ENCODE peak calls at places on chromosome 15, in four cellular contexts. Z is thoracic aorta, G is cardiac muscle cell, D is HCT116. M is an unnamed sample.

GRCh38 chr15:35626984-35627383 is 81.0 kb upstream of the DPH6 start:
- DNase-seq in Z (no peak), G (no peak), D (no peak), M (no peak)

GRCh38 chr15:66720206-66721010 is 18.4 kb downstream of the SMAD6 start:
- DNase-seq in Z (peak; percentile 64), G (no peak), D (no peak), M (no peak)

GRCh38 chr15:75661041-75661778 is 13.5 kb downstream of the SNX33 start:
- DNase-seq in Z (peak; percentile 78), G (no peak), D (no peak), M (no peak)

GRCh38 chr15:91552555-91552954 is 301.0 kb upstream of the SLCO3A1 start:
- DNase-seq in Z (no peak), G (no peak), D (no peak), M (no peak)

GRCh38 chr15:76056931-76057330 is 2.9 kb upstream of the TMEM266 start:
- DNase-seq in Z (no peak), G (no peak), D (no peak), M (no peak)

GRCh38 chr15:35123743-35124142 is 38.6 kb upstream of the NANOGP8 start:
- DNase-seq in Z (no peak), G (no peak), D (no peak), M (no peak)

GRCh38 chr15:39594764-39595620 is 14.1 kb downstream of the THBS1 start:
- DNase-seq in Z (no peak), G (no peak), D (no peak), M (no peak)

GRCh38 chr15:58165661-58166060 is 27.5 kb downstream of the AQP9 start:
- DNase-seq in Z (no peak), G (peak; percentile 65), D (no peak), M (no peak)

GRCh38 chr15:89068325-89068784 is 19.9 kb upstream of the ABHD2 start:
- DNase-seq in Z (no peak), G (no peak), D (no peak), M (no peak)

GRCh38 chr15:22810033-22810734 is 23.7 kb downstream of the NIPA1 start:
- DNase-seq in Z (no peak), G (no peak), D (no peak), M (no peak)

GRCh38 chr15:40323239-40323952 is at the start of gene INAFM2:
- DNase-seq in Z (peak; percentile 72), G (peak; percentile 98), D (peak; percentile 81), M (peak; percentile 96)

GRCh38 chr15:31273258-31273941 is 53.2 kb upstream of the KLF13 start:
- DNase-seq in Z (no peak), G (no peak), D (no peak), M (no peak)

GRCh38 chr15:70526221-70526973 is 237.0 kb downstream of the UACA start:
- DNase-seq in Z (no peak), G (no peak), D (peak; percentile 45), M (peak; percentile 100)

GRCh38 chr15:74184582-74185091 is 11.1 kb downstream of the ISLR start:
- DNase-seq in Z (no peak), G (no peak), D (no peak), M (no peak)

GRCh38 chr15:96296264-96296663 is 34.2 kb upstream of the NR2F2 start:
- DNase-seq in Z (no peak), G (no peak), D (no peak), M (no peak)

GRCh38 chr15:68503791-68504720 is 72.1 kb upstream of the ITGA11 start:
- DNase-seq in Z (no peak), G (no peak), D (no peak), M (no peak)

GRCh38 chr15:31098953-31099740 is 2.4 kb downstream of the TRPM1 start:
- DNase-seq in Z (no peak), G (no peak), D (no peak), M (no peak)

GRCh38 chr15:68755731-68756130 is 65.0 kb downstream of the ANP32A start:
- DNase-seq in Z (no peak), G (no peak), D (no peak), M (no peak)

GRCh38 chr15:27970661-27971392 is 128.3 kb downstream of the OCA2 start:
- DNase-seq in Z (no peak), G (no peak), D (no peak), M (no peak)

GRCh38 chr15:43886558-43886957 is 59.8 kb downstream of the WDR76 start:
- DNase-seq in Z (no peak), G (no peak), D (no peak), M (no peak)
- H3K36me3 ChIP-seq in Z (no peaks in the 10 kb centered on the region), G (no peaks in the 10 kb centered on the region), D (peaks cover 14% of the 10 kb centered on the region), M (peaks cover 7% of the 10 kb centered on the region)

DNA sequence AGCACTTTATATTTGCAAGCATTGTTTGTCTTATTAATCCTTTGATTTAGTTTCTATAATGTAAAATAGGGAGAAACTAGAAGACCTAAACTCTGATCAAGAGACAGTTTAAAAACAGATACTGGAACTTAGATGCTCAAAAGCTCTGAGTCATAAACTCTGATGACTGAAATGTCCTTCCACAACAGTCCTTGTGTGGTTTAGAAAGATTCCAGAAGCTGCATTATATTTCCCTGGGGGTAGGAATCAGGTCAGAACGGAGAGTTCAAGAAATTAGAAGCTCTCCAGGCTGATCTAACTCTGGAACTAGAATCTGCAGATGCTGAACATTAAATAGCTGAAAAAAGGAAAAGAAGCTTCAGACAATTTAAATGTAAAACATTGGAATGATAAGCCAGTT is 18.3 kb upstream of the ONECUT1 start:
- DNase-seq in Z (no peak), G (no peak), D (no peak), M (no peak)
- H3K27me3 ChIP-seq in Z (no peaks in the 10 kb centered on the region), G (peaks cover 73% of the 10 kb centered on the region), D (peaks cover 28% of the 10 kb centered on the region), M (no peaks in the 10 kb centered on the region)

GRCh38 chr15:62612183-62612733 is 430.3 kb upstream of the TPM1 start:
- DNase-seq in Z (no peak), G (no peak), D (no peak), M (peak; percentile 51)

GRCh38 chr15:62611002-62611401 is 431.5 kb upstream of the TPM1 start:
- DNase-seq in Z (no peak), G (no peak), D (no peak), M (no peak)

GRCh38 chr15:62608369-62608768 is 434.2 kb upstream of the TPM1 start:
- DNase-seq in Z (no peak), G (no peak), D (no peak), M (no peak)

GRCh38 chr15:62612771-62613170 is 429.8 kb upstream of the TPM1 start:
- DNase-seq in Z (no peak), G (no peak), D (no peak), M (peak; percentile 85)

GRCh38 chr15:62610499-62610898 is 432.0 kb upstream of the TPM1 start:
- DNase-seq in Z (no peak), G (no peak), D (no peak), M (no peak)
- H3K4me1 ChIP-seq in Z (peaks cover 9% of the 10 kb centered on the region), G (no peaks in the 10 kb centered on the region), D (peaks cover 5% of the 10 kb centered on the region), M (peaks cover 16% of the 10 kb centered on the region)

GRCh38 chr15:43851251-43851650 is 24.4 kb downstream of the WDR76 start:
- DNase-seq in Z (no peak), G (no peak), D (no peak), M (no peak)
- H3K36me3 ChIP-seq in Z (no peaks in the 10 kb centered on the region), G (no peaks in the 10 kb centered on the region), D (peaks cover 25% of the 10 kb centered on the region), M (peaks cover 51% of the 10 kb centered on the region)

DNA sequence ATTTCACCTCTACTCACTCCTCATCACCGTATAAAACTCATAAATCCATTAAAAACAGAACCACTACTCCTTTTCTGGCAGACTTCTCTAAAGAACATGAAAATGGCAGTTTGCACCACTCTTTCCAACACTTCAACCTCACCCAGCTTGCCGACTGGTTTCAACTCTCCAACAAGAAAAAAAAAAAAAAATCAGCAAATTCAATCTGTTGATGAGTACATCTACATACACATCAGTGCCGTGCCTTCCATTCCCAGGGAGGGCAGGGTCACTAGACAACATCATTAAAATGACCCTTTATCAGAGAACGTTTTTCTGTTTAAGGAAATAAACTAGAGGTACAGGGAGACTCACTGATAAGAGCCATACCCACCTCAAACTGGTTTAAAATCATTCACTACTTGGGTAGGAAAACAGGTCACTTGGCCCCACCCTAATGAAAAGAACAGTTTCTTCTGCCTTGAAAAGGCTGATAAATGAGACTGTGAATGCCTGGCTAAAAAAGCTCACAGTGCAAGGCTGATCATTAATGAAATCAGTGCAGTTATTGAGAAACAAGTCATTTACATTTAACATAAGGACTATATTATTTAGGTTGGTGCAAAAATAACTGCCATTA is 6.0 kb downstream of the ANXA2 start:
- DNase-seq in Z (no peak), G (no peak), D (no peak), M (no peak)
- H3K27me3 ChIP-seq in Z (no peaks in the 10 kb centered on the region), G (no peaks in the 10 kb centered on the region), D (no peaks in the 10 kb centered on the region), M (no peaks in the 10 kb centered on the region)